ENCODE peak calls at places on chromosomes 16 and 17, in eight cellular contexts. One of them, this sample, is unnamed.

GRCh38 chr17:77248216-77249054 is 107.7 kb downstream of the SEC14L1 start:
- DNase-seq in dermis blood vessel endothelial cell: no peak
- DNase-seq in thoracic aorta: no peak
- DNase-seq in NCI-H1436 treated with DMSO at 0.1 percent for 48 hours: no peak
- DNase-seq in RCC 7860: no peak
- DNase-seq in H9: no peak
- DNase-seq in pancreas: no peak
- DNase-seq in H4: no peak
- DNase-seq in this sample: no peak

GRCh38 chr17:61689610-61690180 is 98.7 kb upstream of the NACA2 start:
- DNase-seq in NCI-H1436 treated with DMSO at 0.1 percent for 48 hours: no peak
- DNase-seq in pancreas: no peak
- DNase-seq in thoracic aorta: no peak
- DNase-seq in H4: peak; percentile 42
- DNase-seq in RCC 7860: no peak
- DNase-seq in dermis blood vessel endothelial cell: no peak
- DNase-seq in H9: no peak
- DNase-seq in this sample: no peak

GRCh38 chr17:58337600-58338453 is 9.2 kb upstream of the TSPOAP1 start:
- DNase-seq in RCC 7860: no peak
- DNase-seq in thoracic aorta: no peak
- DNase-seq in H9: peak; percentile 94
- DNase-seq in NCI-H1436 treated with DMSO at 0.1 percent for 48 hours: no peak
- DNase-seq in dermis blood vessel endothelial cell: no peak
- DNase-seq in H4: peak; percentile 84
- DNase-seq in pancreas: peak; percentile 18
- DNase-seq in this sample: peak; percentile 70

GRCh38 chr16:71254832-71255560 is 24.5 kb upstream of the HYDIN start:
- DNase-seq in H9: no peak
- DNase-seq in thoracic aorta: no peak
- DNase-seq in RCC 7860: no peak
- DNase-seq in NCI-H1436 treated with DMSO at 0.1 percent for 48 hours: no peak
- DNase-seq in dermis blood vessel endothelial cell: no peak
- DNase-seq in H4: no peak
- DNase-seq in pancreas: no peak
- DNase-seq in this sample: no peak

GRCh38 chr16:71894229-71894920 is 956 bp upstream of the IST1 start:
- DNase-seq in thoracic aorta: no peak
- DNase-seq in pancreas: peak; percentile 36
- DNase-seq in NCI-H1436 treated with DMSO at 0.1 percent for 48 hours: no peak
- DNase-seq in H4: peak; percentile 41
- DNase-seq in RCC 7860: no peak
- DNase-seq in dermis blood vessel endothelial cell: peak; percentile 74
- DNase-seq in H9: peak; percentile 86
- DNase-seq in this sample: no peak

GRCh38 chr16:14448874-14449273 is 181.2 kb downstream of the PARN start:
- DNase-seq in H4: no peak
- DNase-seq in H9: no peak
- DNase-seq in thoracic aorta: no peak
- DNase-seq in pancreas: no peak
- DNase-seq in dermis blood vessel endothelial cell: no peak
- DNase-seq in RCC 7860: no peak
- DNase-seq in NCI-H1436 treated with DMSO at 0.1 percent for 48 hours: no peak
- DNase-seq in this sample: no peak

GRCh38 chr17:80558046-80558445 is 13.4 kb downstream of the RPTOR start:
- DNase-seq in thoracic aorta: no peak
- DNase-seq in pancreas: no peak
- DNase-seq in H4: no peak
- DNase-seq in H9: no peak
- DNase-seq in dermis blood vessel endothelial cell: no peak
- DNase-seq in RCC 7860: no peak
- DNase-seq in NCI-H1436 treated with DMSO at 0.1 percent for 48 hours: no peak
- DNase-seq in this sample: no peak

GRCh38 chr16:68257251-68257905 is 6.9 kb upstream of the SLC7A6 start:
- DNase-seq in thoracic aorta: no peak
- DNase-seq in dermis blood vessel endothelial cell: peak; percentile 62
- DNase-seq in NCI-H1436 treated with DMSO at 0.1 percent for 48 hours: no peak
- DNase-seq in pancreas: no peak
- DNase-seq in H9: no peak
- DNase-seq in H4: no peak
- DNase-seq in RCC 7860: no peak
- DNase-seq in this sample: no peak

GRCh38 chr17:49022391-49022941 is 25.3 kb downstream of the IGF2BP1 start:
- DNase-seq in H4: peak; percentile 53
- DNase-seq in H9: peak; percentile 96
- DNase-seq in RCC 7860: peak; percentile 52
- DNase-seq in dermis blood vessel endothelial cell: peak; percentile 81
- DNase-seq in thoracic aorta: no peak
- DNase-seq in NCI-H1436 treated with DMSO at 0.1 percent for 48 hours: no peak
- DNase-seq in pancreas: no peak
- DNase-seq in this sample: no peak

GRCh38 chr17:79993390-79994221 is 42.1 kb downstream of the TBC1D16 start:
- DNase-seq in pancreas: peak; percentile 59
- DNase-seq in dermis blood vessel endothelial cell: no peak
- DNase-seq in RCC 7860: no peak
- DNase-seq in thoracic aorta: no peak
- DNase-seq in H4: peak; percentile 93
- DNase-seq in H9: peak; percentile 71
- DNase-seq in NCI-H1436 treated with DMSO at 0.1 percent for 48 hours: peak; percentile 66
- DNase-seq in this sample: peak; percentile 52

GRCh38 chr16:8854298-8854948 is 14.4 kb downstream of the CARHSP1 start:
- DNase-seq in thoracic aorta: no peak
- DNase-seq in RCC 7860: no peak
- DNase-seq in NCI-H1436 treated with DMSO at 0.1 percent for 48 hours: no peak
- DNase-seq in H4: no peak
- DNase-seq in H9: no peak
- DNase-seq in dermis blood vessel endothelial cell: no peak
- DNase-seq in pancreas: no peak
- DNase-seq in this sample: no peak

GRCh38 chr17:65529040-65529633 is 32.3 kb downstream of the AXIN2 start:
- DNase-seq in thoracic aorta: no peak
- DNase-seq in RCC 7860: no peak
- DNase-seq in NCI-H1436 treated with DMSO at 0.1 percent for 48 hours: no peak
- DNase-seq in H4: no peak
- DNase-seq in dermis blood vessel endothelial cell: no peak
- DNase-seq in pancreas: no peak
- DNase-seq in H9: no peak
- DNase-seq in this sample: no peak

GRCh38 chr17:68972119-68972704 is 17.0 kb upstream of the ABCA8 start:
- DNase-seq in RCC 7860: no peak
- DNase-seq in H4: no peak
- DNase-seq in dermis blood vessel endothelial cell: peak; percentile 65
- DNase-seq in H9: no peak
- DNase-seq in thoracic aorta: no peak
- DNase-seq in NCI-H1436 treated with DMSO at 0.1 percent for 48 hours: no peak
- DNase-seq in pancreas: no peak
- DNase-seq in this sample: no peak

GRCh38 chr17:5122586-5123342 is 6.9 kb downstream of the USP6 start:
- DNase-seq in dermis blood vessel endothelial cell: no peak
- DNase-seq in pancreas: peak; percentile 12
- DNase-seq in H4: no peak
- DNase-seq in thoracic aorta: no peak
- DNase-seq in NCI-H1436 treated with DMSO at 0.1 percent for 48 hours: no peak
- DNase-seq in H9: peak; percentile 70
- DNase-seq in RCC 7860: no peak
- DNase-seq in this sample: no peak

GRCh38 chr16:81711609-81712329 is 67.3 kb upstream of the PLCG2 start:
- DNase-seq in pancreas: no peak
- DNase-seq in dermis blood vessel endothelial cell: peak; percentile 91
- DNase-seq in H9: peak; percentile 79
- DNase-seq in H4: peak; percentile 95
- DNase-seq in thoracic aorta: no peak
- DNase-seq in RCC 7860: peak; percentile 92
- DNase-seq in NCI-H1436 treated with DMSO at 0.1 percent for 48 hours: no peak
- DNase-seq in this sample: peak; percentile 24

GRCh38 chr16:24505959-24506358 is 33.4 kb upstream of the RBBP6 start:
- DNase-seq in H9: no peak
- DNase-seq in pancreas: no peak
- DNase-seq in dermis blood vessel endothelial cell: no peak
- DNase-seq in thoracic aorta: no peak
- DNase-seq in H4: no peak
- DNase-seq in RCC 7860: no peak
- DNase-seq in NCI-H1436 treated with DMSO at 0.1 percent for 48 hours: no peak
- DNase-seq in this sample: no peak

GRCh38 chr17:259341-259976 is 78.0 kb upstream of the DOC2B start:
- DNase-seq in dermis blood vessel endothelial cell: peak; percentile 38
- DNase-seq in NCI-H1436 treated with DMSO at 0.1 percent for 48 hours: no peak
- DNase-seq in pancreas: no peak
- DNase-seq in H9: no peak
- DNase-seq in RCC 7860: no peak
- DNase-seq in H4: no peak
- DNase-seq in thoracic aorta: no peak
- DNase-seq in this sample: no peak

GRCh38 chr17:31314788-31315105 is 893 bp upstream of the EVI2B start:
- DNase-seq in RCC 7860: no peak
- DNase-seq in H4: no peak
- DNase-seq in NCI-H1436 treated with DMSO at 0.1 percent for 48 hours: no peak
- DNase-seq in pancreas: no peak
- DNase-seq in thoracic aorta: no peak
- DNase-seq in dermis blood vessel endothelial cell: no peak
- DNase-seq in H9: no peak
- DNase-seq in this sample: no peak

GRCh38 chr16:83269541-83269940 is 538.2 kb upstream of the HSBP1 start:
- DNase-seq in thoracic aorta: no peak
- DNase-seq in NCI-H1436 treated with DMSO at 0.1 percent for 48 hours: no peak
- DNase-seq in pancreas: no peak
- DNase-seq in dermis blood vessel endothelial cell: no peak
- DNase-seq in H9: no peak
- DNase-seq in H4: no peak
- DNase-seq in RCC 7860: no peak
- DNase-seq in this sample: no peak

GRCh38 chr16:25838724-25839186 is 147.0 kb downstream of the HS3ST4 start:
- DNase-seq in pancreas: peak; percentile 3
- DNase-seq in dermis blood vessel endothelial cell: peak; percentile 62
- DNase-seq in NCI-H1436 treated with DMSO at 0.1 percent for 48 hours: peak; percentile 45
- DNase-seq in thoracic aorta: no peak
- DNase-seq in H9: peak; percentile 60
- DNase-seq in RCC 7860: peak; percentile 42
- DNase-seq in H4: peak; percentile 59
- DNase-seq in this sample: no peak

GRCh38 chr17:50686494-50687199 is 21.1 kb downstream of the ANKRD40 start:
- DNase-seq in dermis blood vessel endothelial cell: peak; percentile 62
- DNase-seq in thoracic aorta: peak; percentile 89
- DNase-seq in H4: peak; percentile 91
- DNase-seq in NCI-H1436 treated with DMSO at 0.1 percent for 48 hours: no peak
- DNase-seq in pancreas: peak; percentile 89
- DNase-seq in RCC 7860: peak; percentile 84
- DNase-seq in H9: no peak
- DNase-seq in this sample: no peak

GRCh38 chr16:75555213-75555706 is 792 bp downstream of the TMEM231 start:
- DNase-seq in dermis blood vessel endothelial cell: peak; percentile 96
- DNase-seq in RCC 7860: peak; percentile 82
- DNase-seq in pancreas: peak; percentile 64
- DNase-seq in NCI-H1436 treated with DMSO at 0.1 percent for 48 hours: no peak
- DNase-seq in H9: peak; percentile 94
- DNase-seq in thoracic aorta: peak; percentile 52
- DNase-seq in H4: peak; percentile 93
- DNase-seq in this sample: peak; percentile 35

GRCh38 chr16:30054959-30055553 is 10.5 kb upstream of the ALDOA start:
- DNase-seq in RCC 7860: no peak
- DNase-seq in dermis blood vessel endothelial cell: peak; percentile 61
- DNase-seq in NCI-H1436 treated with DMSO at 0.1 percent for 48 hours: no peak
- DNase-seq in pancreas: peak; percentile 86
- DNase-seq in H9: peak; percentile 86
- DNase-seq in H4: no peak
- DNase-seq in thoracic aorta: no peak
- DNase-seq in this sample: no peak

GRCh38 chr16:75250809-75251279 is 580 bp downstream of the BCAR1 start:
- DNase-seq in dermis blood vessel endothelial cell: peak; percentile 53
- DNase-seq in RCC 7860: peak; percentile 37
- DNase-seq in pancreas: peak; percentile 80
- DNase-seq in H9: no peak
- DNase-seq in H4: no peak
- DNase-seq in thoracic aorta: no peak
- DNase-seq in NCI-H1436 treated with DMSO at 0.1 percent for 48 hours: no peak
- DNase-seq in this sample: no peak

GRCh38 chr17:22301353-22301745 is 609.0 kb downstream of the KCNJ18 start:
- DNase-seq in thoracic aorta: no peak
- DNase-seq in NCI-H1436 treated with DMSO at 0.1 percent for 48 hours: no peak
- DNase-seq in H9: no peak
- DNase-seq in H4: no peak
- DNase-seq in RCC 7860: no peak
- DNase-seq in pancreas: no peak
- DNase-seq in dermis blood vessel endothelial cell: no peak
- DNase-seq in this sample: no peak

GRCh38 chr16:85192233-85192632 is 80.0 kb upstream of the CIBAR2 start:
- DNase-seq in dermis blood vessel endothelial cell: no peak
- DNase-seq in thoracic aorta: no peak
- DNase-seq in H9: no peak
- DNase-seq in RCC 7860: no peak
- DNase-seq in pancreas: no peak
- DNase-seq in H4: no peak
- DNase-seq in NCI-H1436 treated with DMSO at 0.1 percent for 48 hours: no peak
- DNase-seq in this sample: no peak

GRCh38 chr17:48972749-48973097 is 4.3 kb upstream of the GIP start:
- DNase-seq in thoracic aorta: no peak
- DNase-seq in dermis blood vessel endothelial cell: no peak
- DNase-seq in NCI-H1436 treated with DMSO at 0.1 percent for 48 hours: no peak
- DNase-seq in RCC 7860: no peak
- DNase-seq in H4: no peak
- DNase-seq in pancreas: no peak
- DNase-seq in H9: no peak
- DNase-seq in this sample: no peak

GRCh38 chr16:72739577-72739976 is 308.4 kb downstream of the ZFHX3 start:
- DNase-seq in H4: no peak
- DNase-seq in thoracic aorta: no peak
- DNase-seq in RCC 7860: peak; percentile 9
- DNase-seq in pancreas: no peak
- DNase-seq in dermis blood vessel endothelial cell: peak; percentile 1
- DNase-seq in H9: no peak
- DNase-seq in NCI-H1436 treated with DMSO at 0.1 percent for 48 hours: no peak
- DNase-seq in this sample: no peak

GRCh38 chr17:2023692-2024571 is 1.2 kb downstream of the RTN4RL1 start:
- DNase-seq in thoracic aorta: no peak
- DNase-seq in H4: no peak
- DNase-seq in pancreas: peak; percentile 66
- DNase-seq in NCI-H1436 treated with DMSO at 0.1 percent for 48 hours: no peak
- DNase-seq in RCC 7860: no peak
- DNase-seq in dermis blood vessel endothelial cell: peak; percentile 39
- DNase-seq in H9: peak; percentile 92
- DNase-seq in this sample: no peak